ENCODE peak calls at places on chromosomes 5 and 9, in ten cellular contexts. One of them, this sample, is unnamed.

GRCh38 chr5:66757219-66757833 is 161.1 kb downstream of the MAST4 start:
- DNase-seq in stomach: peak
- DNase-seq in PC-9: no peak
- DNase-seq in mesenteric fat pad: no peak
- DNase-seq in small intestine: peak
- DNase-seq in effector CD4-positive, alpha-beta T cell: peak
- DNase-seq in A549: peak
- DNase-seq in NCI-H69: peak
- DNase-seq in head of caudate nucleus: peak
- DNase-seq in non-pigmented ciliary epithelial cell: peak
- DNase-seq in this sample: peak

GRCh38 chr9:23342296-23342695 is 483.7 kb downstream of the ELAVL2 start:
- DNase-seq in A549: no peak
- DNase-seq in mesenteric fat pad: no peak
- DNase-seq in PC-9: peak
- DNase-seq in stomach: no peak
- DNase-seq in head of caudate nucleus: peak
- DNase-seq in small intestine: no peak
- DNase-seq in NCI-H69: no peak
- DNase-seq in non-pigmented ciliary epithelial cell: peak
- DNase-seq in effector CD4-positive, alpha-beta T cell: no peak
- DNase-seq in this sample: no peak

GRCh38 chr9:8660383-8660782 is 860.8 kb upstream of the DMAC1 start:
- DNase-seq in A549: no peak
- DNase-seq in NCI-H69: peak
- DNase-seq in mesenteric fat pad: no peak
- DNase-seq in effector CD4-positive, alpha-beta T cell: no peak
- DNase-seq in stomach: peak
- DNase-seq in PC-9: no peak
- DNase-seq in non-pigmented ciliary epithelial cell: no peak
- DNase-seq in head of caudate nucleus: peak
- DNase-seq in small intestine: peak
- DNase-seq in this sample: peak

GRCh38 chr5:163339148-163339547 is 98.2 kb upstream of the CCNG1 start:
- DNase-seq in head of caudate nucleus: no peak
- DNase-seq in A549: no peak
- DNase-seq in non-pigmented ciliary epithelial cell: no peak
- DNase-seq in effector CD4-positive, alpha-beta T cell: no peak
- DNase-seq in NCI-H69: no peak
- DNase-seq in PC-9: no peak
- DNase-seq in small intestine: no peak
- DNase-seq in stomach: no peak
- DNase-seq in mesenteric fat pad: no peak
- DNase-seq in this sample: no peak

GRCh38 chr5:133611357-133612020 is 852 bp downstream of the FSTL4 start:
- DNase-seq in NCI-H69: peak
- DNase-seq in small intestine: no peak
- DNase-seq in non-pigmented ciliary epithelial cell: no peak
- DNase-seq in stomach: no peak
- DNase-seq in PC-9: no peak
- DNase-seq in mesenteric fat pad: no peak
- DNase-seq in A549: peak
- DNase-seq in effector CD4-positive, alpha-beta T cell: no peak
- DNase-seq in head of caudate nucleus: no peak
- DNase-seq in this sample: no peak

GRCh38 chr5:133716475-133717183 is 104.3 kb upstream of the FSTL4 start:
- DNase-seq in effector CD4-positive, alpha-beta T cell: no peak
- DNase-seq in non-pigmented ciliary epithelial cell: no peak
- DNase-seq in head of caudate nucleus: no peak
- DNase-seq in mesenteric fat pad: no peak
- DNase-seq in small intestine: no peak
- DNase-seq in PC-9: no peak
- DNase-seq in NCI-H69: no peak
- DNase-seq in stomach: no peak
- DNase-seq in A549: no peak
- DNase-seq in this sample: no peak

GRCh38 chr9:75462866-75463265 is 374.6 kb downstream of the OSTF1 start:
- DNase-seq in stomach: no peak
- DNase-seq in NCI-H69: no peak
- DNase-seq in mesenteric fat pad: no peak
- DNase-seq in PC-9: no peak
- DNase-seq in A549: no peak
- DNase-seq in non-pigmented ciliary epithelial cell: no peak
- DNase-seq in head of caudate nucleus: no peak
- DNase-seq in effector CD4-positive, alpha-beta T cell: no peak
- DNase-seq in small intestine: no peak
- DNase-seq in this sample: no peak

GRCh38 chr5:173242079-173242478 is 7.1 kb upstream of the NKX2-5 start:
- DNase-seq in mesenteric fat pad: peak
- DNase-seq in NCI-H69: no peak
- DNase-seq in small intestine: no peak
- DNase-seq in head of caudate nucleus: no peak
- DNase-seq in PC-9: no peak
- DNase-seq in stomach: no peak
- DNase-seq in A549: no peak
- DNase-seq in effector CD4-positive, alpha-beta T cell: no peak
- DNase-seq in non-pigmented ciliary epithelial cell: no peak
- DNase-seq in this sample: no peak

GRCh38 chr9:104992696-104993095 is 64.7 kb upstream of the ABCA1 start:
- DNase-seq in PC-9: no peak
- DNase-seq in mesenteric fat pad: no peak
- DNase-seq in A549: no peak
- DNase-seq in effector CD4-positive, alpha-beta T cell: no peak
- DNase-seq in NCI-H69: peak
- DNase-seq in small intestine: no peak
- DNase-seq in head of caudate nucleus: no peak
- DNase-seq in stomach: no peak
- DNase-seq in non-pigmented ciliary epithelial cell: no peak
- DNase-seq in this sample: no peak

GRCh38 chr5:75335952-75336624 is 932 bp upstream of the HMGCR start:
- DNase-seq in head of caudate nucleus: no peak
- DNase-seq in small intestine: peak
- DNase-seq in NCI-H69: peak
- DNase-seq in stomach: no peak
- DNase-seq in non-pigmented ciliary epithelial cell: peak
- DNase-seq in mesenteric fat pad: no peak
- DNase-seq in PC-9: peak
- DNase-seq in effector CD4-positive, alpha-beta T cell: no peak
- DNase-seq in A549: peak
- DNase-seq in this sample: peak

This sample was measured in DMS79 treated with DMSO at 0.1 percent for 48 hours.